ENCODE peak calls at places on chromosomes 2 and 18, in seven cellular contexts. F is spleen, A is uterus, D is upper lobe of left lung, V is Peyer's patch, B is heart left ventricle, Q is IMR-90. M is an unnamed sample.

GRCh38 chr2:161975062-161975812 is 98.8 kb downstream of the DPP4 start:
- DNase-seq in F (no peak), A (no peak), D (no peak), V (no peak), B (no peak), Q (peak; percentile 22), M (no peak)

GRCh38 chr2:23637011-23637778 is 252.2 kb downstream of the KLHL29 start:
- DNase-seq in F (no peak), A (peak; percentile 56), D (no peak), V (no peak), B (no peak), Q (peak; percentile 78), M (no peak)

GRCh38 chr2:231554327-231554726 is 24.1 kb upstream of the NMUR1 start:
- DNase-seq in F (no peak), A (no peak), D (no peak), V (no peak), B (no peak), Q (no peak), M (no peak)

GRCh38 chr2:152047826-152048476 is 50.9 kb downstream of the CACNB4 start:
- DNase-seq in F (no peak), A (no peak), D (no peak), V (no peak), B (no peak), Q (no peak), M (no peak)

GRCh38 chr2:177187631-177188312 is 24.8 kb upstream of the HNRNPA3 start:
- DNase-seq in F (no peak), A (no peak), D (no peak), V (peak; percentile 75), B (no peak), Q (peak; percentile 46), M (no peak)

GRCh38 chr2:161555826-161556225 is 68.4 kb upstream of the SLC4A10 start:
- DNase-seq in F (no peak), A (no peak), D (no peak), V (no peak), B (no peak), Q (no peak), M (no peak)

GRCh38 chr2:215499330-215499729 is 63.5 kb upstream of the FN1 start:
- DNase-seq in F (no peak), A (no peak), D (no peak), V (no peak), B (no peak), Q (peak; percentile 54), M (no peak)

GRCh38 chr18:78788161-78788560 is 191.5 kb upstream of the SALL3 start:
- DNase-seq in F (peak; percentile 73), A (no peak), D (no peak), V (no peak), B (no peak), Q (no peak), M (no peak)

GRCh38 chr18:28284132-28284531 is 107.2 kb upstream of the CDH2 start:
- DNase-seq in F (no peak), A (no peak), D (no peak), V (no peak), B (no peak), Q (peak; percentile 86), M (no peak)

GRCh38 chr2:29629495-29629894 is 291.9 kb downstream of the ALK start:
- DNase-seq in F (no peak), A (no peak), D (no peak), V (no peak), B (no peak), Q (no peak), M (no peak)

DNA sequence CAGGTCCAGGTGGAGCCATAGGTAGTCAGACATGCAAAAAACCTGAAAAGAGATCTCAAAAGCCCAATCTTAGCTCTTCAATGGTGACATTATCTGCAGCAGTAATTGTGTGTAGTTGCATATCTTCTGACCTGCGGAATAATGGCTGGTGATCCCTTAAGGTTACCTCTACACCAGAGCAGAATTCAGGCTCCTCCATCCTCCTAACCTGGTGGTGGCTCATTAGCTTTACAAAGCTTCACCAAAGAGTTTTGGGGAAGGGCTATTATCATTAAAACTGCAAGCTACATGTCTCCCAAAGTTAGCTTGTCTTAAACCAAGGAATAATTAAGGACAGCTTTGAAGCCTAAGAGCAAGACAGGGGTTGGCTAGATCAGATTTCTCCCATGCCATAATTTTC is 42.6 kb upstream of the CHST9 start:
- DNase-seq in F (no peak), A (no peak), D (no peak), V (no peak), B (no peak), Q (no peak), M (no peak)
- H3K36me3 ChIP-seq in F (no peaks in the 10 kb centered on the region), A (no peaks in the 10 kb centered on the region), D (no peaks in the 10 kb centered on the region), V (no peaks in the 10 kb centered on the region), B (no peaks in the 10 kb centered on the region), Q (no peaks in the 10 kb centered on the region), M (no peaks in the 10 kb centered on the region)

GRCh38 chr2:70125498-70125898 is 38.2 kb downstream of the PCBP1 start:
- DNase-seq in F (peak; percentile 72), A (no peak), D (no peak), V (no peak), B (no peak), Q (no peak), M (no peak)

GRCh38 chr2:70123829-70124117 is 36.5 kb downstream of the PCBP1 start:
- DNase-seq in F (no peak), A (no peak), D (no peak), V (no peak), B (no peak), Q (no peak), M (no peak)

GRCh38 chr2:70123051-70123828 is 36.0 kb downstream of the PCBP1 start:
- DNase-seq in F (peak; percentile 77), A (peak; percentile 79), D (no peak), V (peak; percentile 54), B (peak; percentile 59), Q (peak; percentile 50), M (peak; percentile 65)

GRCh38 chr2:70122470-70122869 is 35.2 kb downstream of the PCBP1 start:
- DNase-seq in F (no peak), A (no peak), D (no peak), V (peak; percentile 27), B (no peak), Q (no peak), M (peak; percentile 3)

DNA sequence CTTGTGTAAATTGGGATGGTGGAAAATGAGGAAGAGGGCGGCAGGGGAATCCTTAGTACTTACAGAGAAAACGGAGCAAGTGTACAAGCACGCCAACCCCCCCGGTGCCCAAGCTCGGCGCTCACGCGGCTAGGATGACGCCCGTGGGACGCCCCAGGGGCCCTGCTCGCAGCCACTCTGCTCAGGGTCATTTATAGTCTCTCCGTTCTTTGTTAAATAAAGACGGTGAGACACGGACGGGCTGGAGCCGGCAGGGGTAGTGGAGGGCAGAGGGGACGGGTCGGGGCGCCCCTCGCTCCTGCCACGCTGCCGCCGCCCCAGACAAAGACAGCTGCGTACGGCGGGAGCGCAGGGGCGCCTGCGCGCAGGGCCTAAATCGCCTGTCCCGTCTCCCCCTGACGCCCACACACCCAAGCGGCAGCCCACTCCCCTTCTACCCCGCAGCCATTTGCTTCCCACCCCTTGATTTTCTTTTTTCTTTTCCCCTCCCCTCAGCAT is 37.8 kb downstream of the PCBP1 start:
- DNase-seq in F (peak; percentile 93), A (peak; percentile 71), D (peak; percentile 92), V (peak; percentile 82), B (peak; percentile 69), Q (peak; percentile 31), M (peak; percentile 77)
- TF ChIP-seq POLR2A in F (no peak), A (no peak), D (peak; percentile 26), V (peak; percentile 5), B (peak; percentile 32), Q (no peak), M (no peak)

GRCh38 chr18:9477509-9477908 is 2.2 kb downstream of the RALBP1 start:
- DNase-seq in F (no peak), A (no peak), D (no peak), V (no peak), B (no peak), Q (no peak), M (no peak)

GRCh38 chr18:9474103-9474982 is 970 bp upstream of the RALBP1 start:
- DNase-seq in F (peak; percentile 75), A (no peak), D (no peak), V (no peak), B (no peak), Q (peak; percentile 73), M (peak; percentile 26)

GRCh38 chr18:9474983-9475642 is at the start of gene RALBP1:
- DNase-seq in F (peak; percentile 100), A (peak; percentile 99), D (peak; percentile 100), V (peak; percentile 100), B (peak; percentile 100), Q (peak; percentile 99), M (peak; percentile 99)

GRCh38 chr18:9475643-9476580 is 599 bp downstream of the RALBP1 start:
- DNase-seq in F (no peak), A (no peak), D (no peak), V (peak; percentile 49), B (no peak), Q (peak; percentile 39), M (no peak)

GRCh38 chr18:9478545-9478944 is 3.2 kb downstream of the RALBP1 start:
- DNase-seq in F (peak; percentile 73), A (peak; percentile 14), D (peak; percentile 77), V (no peak), B (no peak), Q (no peak), M (peak; percentile 35)
- H3K36me3 ChIP-seq in F (no peaks in the 10 kb centered on the region), A (no peaks in the 10 kb centered on the region), D (no peaks in the 10 kb centered on the region), V (no peaks in the 10 kb centered on the region), B (peaks cover 22% of the 10 kb centered on the region), Q (peaks cover 5% of the 10 kb centered on the region), M (no peaks in the 10 kb centered on the region)

GRCh38 chr2:102844911-102845310 is 83.1 kb downstream of the TMEM182 start:
- DNase-seq in F (no peak), A (no peak), D (no peak), V (no peak), B (no peak), Q (no peak), M (no peak)
- TF ChIP-seq POLR2A in F (no peak), A (no peak), D (no peak), V (no peak), B (no peak), Q (no peak), M (no peak)

DNA sequence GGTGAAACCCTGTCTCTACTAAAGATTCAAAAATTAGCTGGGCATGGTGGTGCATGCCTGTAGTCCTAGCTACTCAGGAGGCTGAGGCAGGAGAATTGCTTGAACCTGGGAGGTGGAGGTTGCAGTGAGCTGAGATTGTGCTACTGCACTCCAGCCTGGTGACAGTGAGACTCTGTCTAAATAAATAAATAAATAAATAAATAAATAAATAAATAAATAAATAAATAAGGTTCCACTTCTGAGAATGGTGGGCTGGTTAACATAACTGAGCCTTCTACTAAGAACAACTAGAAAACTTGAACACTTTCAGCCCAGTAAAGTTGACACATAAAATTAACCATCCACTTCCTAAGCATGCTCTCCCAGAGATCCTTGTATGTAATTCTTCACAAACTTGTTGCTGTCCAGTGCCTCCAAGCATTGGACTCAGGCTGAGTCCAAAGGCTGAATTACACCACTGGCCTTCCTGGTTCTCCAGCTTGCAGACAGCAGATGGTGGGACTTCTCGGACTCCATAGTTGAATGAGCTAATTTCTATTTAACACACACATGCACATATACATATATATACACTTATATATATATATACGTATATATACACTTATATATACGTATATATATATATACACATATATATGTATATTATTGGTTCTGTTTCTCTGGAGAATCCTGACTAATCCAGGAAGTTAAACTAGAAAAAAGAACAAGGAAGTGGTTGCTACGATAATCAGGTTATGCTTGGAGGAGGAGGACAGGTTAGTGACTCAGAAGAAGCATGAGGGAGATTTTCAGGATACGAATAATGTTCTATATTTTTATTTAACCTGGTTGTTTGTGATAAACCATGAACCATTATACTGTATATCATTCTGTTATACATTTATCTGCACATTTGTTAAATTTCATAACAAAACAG is 348.8 kb downstream of the METTL4 start:
- DNase-seq in F (no peak), A (no peak), D (no peak), V (peak; percentile 61), B (no peak), Q (no peak), M (no peak)
- H3K36me3 ChIP-seq in F (no peaks in the 10 kb centered on the region), A (no peaks in the 10 kb centered on the region), D (no peaks in the 10 kb centered on the region), V (no peaks in the 10 kb centered on the region), B (no peaks in the 10 kb centered on the region), Q (no peaks in the 10 kb centered on the region), M (no peaks in the 10 kb centered on the region)

M was measured in ovary.